ENCODE peak calls at places on chromosomes 1 and 21, in seven cellular contexts. One of them, this sample, is unnamed.

GRCh38 chr21:36661511-36662309 is 37.2 kb upstream of the SIM2 start:
- DNase-seq in Right ventricle myocardium inferior: no peak
- DNase-seq in GM19239: no peak
- DNase-seq in stimulated activated CD4-positive, alpha-beta T cell treated with anti-CD3 and anti-CD28 coated beads, Interleukin-15, amount 100 ng/mL, for 24 hours: peak
- DNase-seq in NCI-H1436: no peak
- DNase-seq in MV-4-11: no peak
- DNase-seq in tibial nerve: no peak
- DNase-seq in this sample: no peak

GRCh38 chr1:6321205-6321604 is 60.3 kb upstream of the GPR153 start:
- DNase-seq in Right ventricle myocardium inferior: no peak
- DNase-seq in GM19239: no peak
- DNase-seq in stimulated activated CD4-positive, alpha-beta T cell treated with anti-CD3 and anti-CD28 coated beads, Interleukin-15, amount 100 ng/mL, for 24 hours: no peak
- DNase-seq in NCI-H1436: no peak
- DNase-seq in MV-4-11: no peak
- DNase-seq in tibial nerve: no peak
- DNase-seq in this sample: no peak

GRCh38 chr1:6519491-6519934 is 28.0 kb upstream of the PLEKHG5 start:
- DNase-seq in Right ventricle myocardium inferior: peak
- DNase-seq in GM19239: no peak
- DNase-seq in stimulated activated CD4-positive, alpha-beta T cell treated with anti-CD3 and anti-CD28 coated beads, Interleukin-15, amount 100 ng/mL, for 24 hours: no peak
- DNase-seq in NCI-H1436: peak
- DNase-seq in MV-4-11: no peak
- DNase-seq in tibial nerve: no peak
- DNase-seq in this sample: no peak

GRCh38 chr1:41853907-41854306 is 64.8 kb downstream of the HIVEP3 start:
- DNase-seq in Right ventricle myocardium inferior: no peak
- DNase-seq in GM19239: no peak
- DNase-seq in stimulated activated CD4-positive, alpha-beta T cell treated with anti-CD3 and anti-CD28 coated beads, Interleukin-15, amount 100 ng/mL, for 24 hours: no peak
- DNase-seq in NCI-H1436: no peak
- DNase-seq in MV-4-11: no peak
- DNase-seq in tibial nerve: no peak
- DNase-seq in this sample: no peak

GRCh38 chr1:6488602-6489382 is 2.7 kb downstream of the PLEKHG5 start:
- DNase-seq in Right ventricle myocardium inferior: no peak
- DNase-seq in GM19239: no peak
- DNase-seq in stimulated activated CD4-positive, alpha-beta T cell treated with anti-CD3 and anti-CD28 coated beads, Interleukin-15, amount 100 ng/mL, for 24 hours: no peak
- DNase-seq in NCI-H1436: no peak
- DNase-seq in MV-4-11: no peak
- DNase-seq in tibial nerve: no peak
- DNase-seq in this sample: no peak

GRCh38 chr1:227766015-227766634 is 30.9 kb downstream of the SNAP47 start:
- DNase-seq in Right ventricle myocardium inferior: no peak
- DNase-seq in GM19239: no peak
- DNase-seq in stimulated activated CD4-positive, alpha-beta T cell treated with anti-CD3 and anti-CD28 coated beads, Interleukin-15, amount 100 ng/mL, for 24 hours: peak
- DNase-seq in NCI-H1436: peak
- DNase-seq in MV-4-11: peak
- DNase-seq in tibial nerve: no peak
- DNase-seq in this sample: peak

GRCh38 chr1:192810253-192810880 is 1.5 kb downstream of the RGS2 start:
- DNase-seq in Right ventricle myocardium inferior: no peak
- DNase-seq in GM19239: no peak
- DNase-seq in stimulated activated CD4-positive, alpha-beta T cell treated with anti-CD3 and anti-CD28 coated beads, Interleukin-15, amount 100 ng/mL, for 24 hours: no peak
- DNase-seq in NCI-H1436: no peak
- DNase-seq in MV-4-11: peak
- DNase-seq in tibial nerve: no peak
- DNase-seq in this sample: no peak

GRCh38 chr1:205945056-205945455 is 1.8 kb upstream of the SLC26A9 start:
- DNase-seq in Right ventricle myocardium inferior: no peak
- DNase-seq in GM19239: no peak
- DNase-seq in stimulated activated CD4-positive, alpha-beta T cell treated with anti-CD3 and anti-CD28 coated beads, Interleukin-15, amount 100 ng/mL, for 24 hours: no peak
- DNase-seq in NCI-H1436: no peak
- DNase-seq in MV-4-11: no peak
- DNase-seq in tibial nerve: no peak
- DNase-seq in this sample: no peak

GRCh38 chr1:199868777-199869176 is 158.7 kb upstream of the NR5A2 start:
- DNase-seq in Right ventricle myocardium inferior: no peak
- DNase-seq in GM19239: no peak
- DNase-seq in stimulated activated CD4-positive, alpha-beta T cell treated with anti-CD3 and anti-CD28 coated beads, Interleukin-15, amount 100 ng/mL, for 24 hours: no peak
- DNase-seq in NCI-H1436: no peak
- DNase-seq in MV-4-11: no peak
- DNase-seq in tibial nerve: no peak
- DNase-seq in this sample: no peak

GRCh38 chr1:30521261-30521865 is 202.0 kb downstream of the MATN1 start:
- DNase-seq in Right ventricle myocardium inferior: no peak
- DNase-seq in GM19239: no peak
- DNase-seq in stimulated activated CD4-positive, alpha-beta T cell treated with anti-CD3 and anti-CD28 coated beads, Interleukin-15, amount 100 ng/mL, for 24 hours: no peak
- DNase-seq in NCI-H1436: no peak
- DNase-seq in MV-4-11: no peak
- DNase-seq in tibial nerve: no peak
- DNase-seq in this sample: peak

GRCh38 chr21:34732388-34732821 is 63.6 kb downstream of the CLIC6 start:
- DNase-seq in Right ventricle myocardium inferior: no peak
- DNase-seq in GM19239: no peak
- DNase-seq in stimulated activated CD4-positive, alpha-beta T cell treated with anti-CD3 and anti-CD28 coated beads, Interleukin-15, amount 100 ng/mL, for 24 hours: no peak
- DNase-seq in NCI-H1436: no peak
- DNase-seq in MV-4-11: no peak
- DNase-seq in tibial nerve: no peak
- DNase-seq in this sample: no peak

GRCh38 chr1:175250027-175250426 is 57.5 kb upstream of the KIAA0040 start:
- DNase-seq in Right ventricle myocardium inferior: no peak
- DNase-seq in GM19239: no peak
- DNase-seq in stimulated activated CD4-positive, alpha-beta T cell treated with anti-CD3 and anti-CD28 coated beads, Interleukin-15, amount 100 ng/mL, for 24 hours: no peak
- DNase-seq in NCI-H1436: no peak
- DNase-seq in MV-4-11: no peak
- DNase-seq in tibial nerve: no peak
- DNase-seq in this sample: no peak

GRCh38 chr1:63774617-63775417 is 1.0 kb downstream of the ROR1 start:
- DNase-seq in Right ventricle myocardium inferior: peak
- DNase-seq in GM19239: no peak
- DNase-seq in stimulated activated CD4-positive, alpha-beta T cell treated with anti-CD3 and anti-CD28 coated beads, Interleukin-15, amount 100 ng/mL, for 24 hours: peak
- DNase-seq in NCI-H1436: no peak
- DNase-seq in MV-4-11: no peak
- DNase-seq in tibial nerve: peak
- DNase-seq in this sample: no peak

GRCh38 chr1:203860396-203860951 is 925 bp upstream of the SNRPE start:
- DNase-seq in Right ventricle myocardium inferior: no peak
- DNase-seq in GM19239: no peak
- DNase-seq in stimulated activated CD4-positive, alpha-beta T cell treated with anti-CD3 and anti-CD28 coated beads, Interleukin-15, amount 100 ng/mL, for 24 hours: no peak
- DNase-seq in NCI-H1436: no peak
- DNase-seq in MV-4-11: no peak
- DNase-seq in tibial nerve: no peak
- DNase-seq in this sample: no peak

GRCh38 chr1:15684468-15685283 is 556 bp downstream of the PLEKHM2 start:
- DNase-seq in Right ventricle myocardium inferior: peak
- DNase-seq in GM19239: peak
- DNase-seq in stimulated activated CD4-positive, alpha-beta T cell treated with anti-CD3 and anti-CD28 coated beads, Interleukin-15, amount 100 ng/mL, for 24 hours: peak
- DNase-seq in NCI-H1436: no peak
- DNase-seq in MV-4-11: no peak
- DNase-seq in tibial nerve: no peak
- DNase-seq in this sample: no peak

GRCh38 chr1:33292726-33293340 is 28.1 kb downstream of the A3GALT2 start:
- DNase-seq in Right ventricle myocardium inferior: no peak
- DNase-seq in GM19239: no peak
- DNase-seq in stimulated activated CD4-positive, alpha-beta T cell treated with anti-CD3 and anti-CD28 coated beads, Interleukin-15, amount 100 ng/mL, for 24 hours: no peak
- DNase-seq in NCI-H1436: no peak
- DNase-seq in MV-4-11: no peak
- DNase-seq in tibial nerve: no peak
- DNase-seq in this sample: peak

GRCh38 chr1:202105571-202106339 is 17.0 kb upstream of the GPR37L1 start:
- DNase-seq in Right ventricle myocardium inferior: no peak
- DNase-seq in GM19239: no peak
- DNase-seq in stimulated activated CD4-positive, alpha-beta T cell treated with anti-CD3 and anti-CD28 coated beads, Interleukin-15, amount 100 ng/mL, for 24 hours: no peak
- DNase-seq in NCI-H1436: peak
- DNase-seq in MV-4-11: no peak
- DNase-seq in tibial nerve: no peak
- DNase-seq in this sample: no peak

GRCh38 chr1:21963477-21964217 is 13.2 kb upstream of the CELA3B start:
- DNase-seq in Right ventricle myocardium inferior: peak
- DNase-seq in GM19239: peak
- DNase-seq in stimulated activated CD4-positive, alpha-beta T cell treated with anti-CD3 and anti-CD28 coated beads, Interleukin-15, amount 100 ng/mL, for 24 hours: peak
- DNase-seq in NCI-H1436: peak
- DNase-seq in MV-4-11: peak
- DNase-seq in tibial nerve: peak
- DNase-seq in this sample: peak

GRCh38 chr21:35599164-35599563 is 461.2 kb downstream of the SETD4 start:
- DNase-seq in Right ventricle myocardium inferior: no peak
- DNase-seq in GM19239: no peak
- DNase-seq in stimulated activated CD4-positive, alpha-beta T cell treated with anti-CD3 and anti-CD28 coated beads, Interleukin-15, amount 100 ng/mL, for 24 hours: no peak
- DNase-seq in NCI-H1436: no peak
- DNase-seq in MV-4-11: no peak
- DNase-seq in tibial nerve: no peak
- DNase-seq in this sample: no peak

GRCh38 chr1:93732514-93732913 is 50.9 kb upstream of the BCAR3 start:
- DNase-seq in Right ventricle myocardium inferior: no peak
- DNase-seq in GM19239: no peak
- DNase-seq in stimulated activated CD4-positive, alpha-beta T cell treated with anti-CD3 and anti-CD28 coated beads, Interleukin-15, amount 100 ng/mL, for 24 hours: no peak
- DNase-seq in NCI-H1436: no peak
- DNase-seq in MV-4-11: no peak
- DNase-seq in tibial nerve: no peak
- DNase-seq in this sample: no peak

GRCh38 chr1:186512698-186513457 is 52.0 kb upstream of the PDC start:
- DNase-seq in Right ventricle myocardium inferior: no peak
- DNase-seq in GM19239: no peak
- DNase-seq in stimulated activated CD4-positive, alpha-beta T cell treated with anti-CD3 and anti-CD28 coated beads, Interleukin-15, amount 100 ng/mL, for 24 hours: no peak
- DNase-seq in NCI-H1436: no peak
- DNase-seq in MV-4-11: no peak
- DNase-seq in tibial nerve: no peak
- DNase-seq in this sample: no peak

GRCh38 chr1:19239876-19240275 is 11.4 kb downstream of the EMC1 start:
- DNase-seq in Right ventricle myocardium inferior: no peak
- DNase-seq in GM19239: no peak
- DNase-seq in stimulated activated CD4-positive, alpha-beta T cell treated with anti-CD3 and anti-CD28 coated beads, Interleukin-15, amount 100 ng/mL, for 24 hours: no peak
- DNase-seq in NCI-H1436: no peak
- DNase-seq in MV-4-11: peak
- DNase-seq in tibial nerve: no peak
- DNase-seq in this sample: no peak

GRCh38 chr1:61450454-61451213 is 274.3 kb downstream of the TM2D1 start:
- DNase-seq in Right ventricle myocardium inferior: peak
- DNase-seq in GM19239: no peak
- DNase-seq in stimulated activated CD4-positive, alpha-beta T cell treated with anti-CD3 and anti-CD28 coated beads, Interleukin-15, amount 100 ng/mL, for 24 hours: no peak
- DNase-seq in NCI-H1436: no peak
- DNase-seq in MV-4-11: no peak
- DNase-seq in tibial nerve: no peak
- DNase-seq in this sample: no peak

GRCh38 chr1:161121042-161121441 is 3.1 kb downstream of the NIT1 start:
- DNase-seq in Right ventricle myocardium inferior: no peak
- DNase-seq in GM19239: no peak
- DNase-seq in stimulated activated CD4-positive, alpha-beta T cell treated with anti-CD3 and anti-CD28 coated beads, Interleukin-15, amount 100 ng/mL, for 24 hours: no peak
- DNase-seq in NCI-H1436: no peak
- DNase-seq in MV-4-11: no peak
- DNase-seq in tibial nerve: no peak
- DNase-seq in this sample: no peak

GRCh38 chr1:235817101-235817725 is 49.5 kb downstream of the LYST start:
- DNase-seq in Right ventricle myocardium inferior: no peak
- DNase-seq in GM19239: no peak
- DNase-seq in stimulated activated CD4-positive, alpha-beta T cell treated with anti-CD3 and anti-CD28 coated beads, Interleukin-15, amount 100 ng/mL, for 24 hours: no peak
- DNase-seq in NCI-H1436: no peak
- DNase-seq in MV-4-11: no peak
- DNase-seq in tibial nerve: no peak
- DNase-seq in this sample: no peak

GRCh38 chr1:53411541-53412152 is 47.6 kb upstream of the DMRTB1 start:
- DNase-seq in Right ventricle myocardium inferior: no peak
- DNase-seq in GM19239: no peak
- DNase-seq in stimulated activated CD4-positive, alpha-beta T cell treated with anti-CD3 and anti-CD28 coated beads, Interleukin-15, amount 100 ng/mL, for 24 hours: no peak
- DNase-seq in NCI-H1436: no peak
- DNase-seq in MV-4-11: no peak
- DNase-seq in tibial nerve: no peak
- DNase-seq in this sample: no peak

GRCh38 chr1:239958063-239958462 is 133.6 kb upstream of the FMN2 start:
- DNase-seq in Right ventricle myocardium inferior: no peak
- DNase-seq in GM19239: no peak
- DNase-seq in stimulated activated CD4-positive, alpha-beta T cell treated with anti-CD3 and anti-CD28 coated beads, Interleukin-15, amount 100 ng/mL, for 24 hours: no peak
- DNase-seq in NCI-H1436: no peak
- DNase-seq in MV-4-11: no peak
- DNase-seq in tibial nerve: no peak
- DNase-seq in this sample: no peak

GRCh38 chr1:39735731-39736130 is 3.0 kb upstream of the PPIE start:
- DNase-seq in Right ventricle myocardium inferior: no peak
- DNase-seq in GM19239: no peak
- DNase-seq in stimulated activated CD4-positive, alpha-beta T cell treated with anti-CD3 and anti-CD28 coated beads, Interleukin-15, amount 100 ng/mL, for 24 hours: no peak
- DNase-seq in NCI-H1436: no peak
- DNase-seq in MV-4-11: no peak
- DNase-seq in tibial nerve: no peak
- DNase-seq in this sample: no peak

GRCh38 chr1:97384294-97384952 is 536.4 kb downstream of the DPYD start:
- DNase-seq in Right ventricle myocardium inferior: no peak
- DNase-seq in GM19239: no peak
- DNase-seq in stimulated activated CD4-positive, alpha-beta T cell treated with anti-CD3 and anti-CD28 coated beads, Interleukin-15, amount 100 ng/mL, for 24 hours: no peak
- DNase-seq in NCI-H1436: no peak
- DNase-seq in MV-4-11: no peak
- DNase-seq in tibial nerve: no peak
- DNase-seq in this sample: no peak

GRCh38 chr1:220813013-220813412 is 26.3 kb downstream of the MTARC1 start:
- DNase-seq in Right ventricle myocardium inferior: no peak
- DNase-seq in GM19239: no peak
- DNase-seq in stimulated activated CD4-positive, alpha-beta T cell treated with anti-CD3 and anti-CD28 coated beads, Interleukin-15, amount 100 ng/mL, for 24 hours: peak
- DNase-seq in NCI-H1436: no peak
- DNase-seq in MV-4-11: peak
- DNase-seq in tibial nerve: no peak
- DNase-seq in this sample: no peak

GRCh38 chr1:44464361-44464760 is 59.3 kb downstream of the RNF220 start:
- DNase-seq in Right ventricle myocardium inferior: no peak
- DNase-seq in GM19239: no peak
- DNase-seq in stimulated activated CD4-positive, alpha-beta T cell treated with anti-CD3 and anti-CD28 coated beads, Interleukin-15, amount 100 ng/mL, for 24 hours: no peak
- DNase-seq in NCI-H1436: no peak
- DNase-seq in MV-4-11: no peak
- DNase-seq in tibial nerve: no peak
- DNase-seq in this sample: no peak